ENCODE peak calls at places on chromosomes 7 and 10, in four cellular contexts. M is GM06990; I is CD8-positive, alpha-beta T cell; H is CD4-positive, alpha-beta T cell. W is an unnamed sample.

GRCh38 chr7:50479743-50480517 is 29.8 kb upstream of the FIGNL1 start:
- DNase-seq in I (no peak), H (no peak), M (no peak), W (no peak)

GRCh38 chr10:58919927-58920654 is 256.4 kb upstream of the PHYHIPL start:
- DNase-seq in I (no peak), H (no peak), M (no peak), W (no peak)

GRCh38 chr10:69768386-69768785 is 33.3 kb upstream of the COL13A1 start:
- DNase-seq in H (no peak), M (no peak), I (no peak), W (no peak)

GRCh38 chr7:16668049-16668858 is 22.3 kb downstream of the BZW2 start:
- DNase-seq in I (no peak), H (no peak), M (no peak), W (no peak)

GRCh38 chr7:39248693-39249090 is 271.0 kb downstream of the POU6F2 start:
- DNase-seq in I (no peak), H (no peak), M (no peak), W (no peak)

GRCh38 chr10:70499829-70500167 is 21.2 kb downstream of the PALD1 start:
- DNase-seq in M (no peak), I (no peak), H (no peak), W (no peak)

GRCh38 chr7:157875230-157876179 is 538.7 kb downstream of the DNAJB6 start:
- DNase-seq in I (peak), H (peak), M (no peak), W (no peak)

GRCh38 chr10:126349096-126349495 is 39.2 kb downstream of the ADAM12 start:
- DNase-seq in H (no peak), M (no peak), I (no peak), W (no peak)

GRCh38 chr10:117094856-117095255 is 43.2 kb downstream of the VAX1 start:
- DNase-seq in I (no peak), H (no peak), M (no peak), W (no peak)

GRCh38 chr10:24196426-24197039 is 12.4 kb upstream of the KIAA1217 start:
- DNase-seq in H (peak), M (peak), I (peak), W (peak)

GRCh38 chr10:102146971-102147428 is 5.2 kb upstream of the NOLC1 start:
- DNase-seq in M (no peak), H (no peak), I (no peak), W (no peak)

GRCh38 chr10:33010132-33011037 is 52.4 kb upstream of the ITGB1 start:
- DNase-seq in H (peak), I (peak), M (no peak), W (no peak)

GRCh38 chr7:106167439-106168136 is 55.5 kb upstream of the SYPL1 start:
- DNase-seq in M (no peak), I (no peak), H (no peak), W (no peak)

GRCh38 chr7:127667751-127668530 is 15.9 kb downstream of the SND1 start:
- DNase-seq in H (no peak), I (no peak), M (no peak), W (no peak)

GRCh38 chr7:87147500-87147899 is 4.8 kb upstream of the DMTF1 start:
- DNase-seq in H (no peak), M (no peak), I (no peak), W (no peak)

GRCh38 chr10:99730026-99730425 is 1.9 kb downstream of the COX15 start:
- DNase-seq in M (no peak), I (no peak), H (no peak), W (no peak)

DNA sequence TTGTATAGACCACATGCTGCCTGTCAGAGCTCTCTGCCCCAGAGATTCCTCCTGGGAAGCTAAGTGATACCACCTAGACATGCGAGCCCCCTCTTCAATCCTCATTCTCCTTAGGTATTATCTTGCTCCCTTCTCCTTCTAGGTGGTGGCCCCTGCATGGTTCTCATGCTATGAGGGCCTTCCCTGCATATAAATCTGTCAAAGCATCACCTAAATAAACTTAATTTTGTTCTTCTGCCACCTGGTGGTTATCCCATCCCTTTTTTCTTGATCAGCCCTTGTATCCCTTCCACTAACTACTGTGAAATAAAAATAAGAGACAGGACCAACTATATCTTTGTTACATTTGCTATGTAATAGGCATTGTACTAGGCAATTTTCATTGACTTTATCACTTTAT is 242.1 kb downstream of the CDC14C start:
- DNase-seq in I (no peak), M (no peak), H (no peak), W (no peak)
- TF ChIP-seq CTCF in I (no peak), M (peak), H (no peak), W (no peak)

DNA sequence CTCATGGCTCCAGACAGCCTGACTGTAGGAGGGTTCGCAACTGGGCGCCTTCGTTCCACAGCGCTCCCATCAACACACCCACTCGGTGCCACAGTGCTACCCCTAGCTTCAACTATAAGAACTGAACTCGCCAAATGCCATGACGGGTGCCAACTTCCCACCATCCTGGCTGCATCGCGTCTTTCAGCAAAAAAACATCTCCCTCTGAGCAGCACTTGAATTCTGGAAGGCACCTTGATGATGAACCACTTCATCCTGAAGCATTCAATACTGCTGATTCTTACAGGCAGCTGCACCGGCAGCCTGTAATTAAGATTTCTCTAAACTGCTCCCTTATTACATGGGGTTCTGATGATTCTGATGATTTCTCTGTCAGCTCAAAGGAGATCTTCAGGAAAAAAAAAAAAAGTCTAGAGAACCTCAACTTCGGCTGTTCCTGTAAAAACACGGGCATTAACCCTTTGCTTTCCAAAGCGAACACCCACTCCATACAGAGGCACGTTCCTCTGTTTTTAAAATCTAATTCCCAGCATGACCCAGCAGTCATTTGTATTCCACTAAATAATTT is 1.2 kb downstream of the CYTH3 start:
- DNase-seq in H (peak), M (no peak), I (peak), W (peak)
- TF ChIP-seq CTCF in H (no peak), M (peak), I (peak), W (no peak)

GRCh38 chr10:21257919-21258318 is 267.6 kb downstream of the SKIDA1 start:
- DNase-seq in M (no peak), H (no peak), I (no peak), W (no peak)
- TF ChIP-seq CTCF in M (no peak), H (no peak), I (no peak), W (no peak)

GRCh38 chr7:83751217-83751616 is 102.3 kb upstream of the SEMA3E start:
- DNase-seq in I (no peak), M (no peak), H (no peak), W (no peak)
- TF ChIP-seq CTCF in I (no peak), M (no peak), H (no peak), W (no peak)

GRCh38 chr10:94042001-94042813 is 48.5 kb downstream of the PLCE1 start:
- DNase-seq in H (no peak), M (no peak), I (no peak), W (no peak)

GRCh38 chr10:94042814-94043175 is 49.1 kb downstream of the PLCE1 start:
- DNase-seq in M (no peak), H (no peak), I (no peak), W (no peak)

GRCh38 chr10:94036664-94037033 is 42.9 kb downstream of the PLCE1 start:
- DNase-seq in M (no peak), I (no peak), H (no peak), W (no peak)

GRCh38 chr10:94035982-94036663 is 42.4 kb downstream of the PLCE1 start:
- DNase-seq in H (no peak), M (no peak), I (no peak), W (no peak)

DNA sequence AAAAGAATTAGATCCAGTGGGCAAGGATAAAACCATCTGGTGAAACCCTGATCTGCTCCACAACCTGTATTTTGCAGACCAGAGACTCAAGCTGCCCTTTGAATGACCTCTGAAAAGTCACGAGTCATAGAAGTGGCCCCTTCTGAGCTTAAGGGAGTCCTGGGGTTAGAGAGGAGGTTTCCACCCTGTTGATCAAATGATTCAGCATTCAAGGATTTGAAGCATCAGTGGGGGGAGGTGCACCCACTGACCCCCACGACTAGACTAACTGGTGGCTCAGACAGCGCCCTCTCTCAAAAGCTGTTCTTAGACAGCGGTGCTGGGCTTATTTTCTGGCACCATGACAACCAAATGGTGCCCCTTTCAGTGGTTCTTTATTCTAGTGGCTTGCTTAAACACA is 44.3 kb downstream of the PLCE1 start:
- DNase-seq in M (no peak), H (no peak), I (no peak), W (no peak)
- TF ChIP-seq CTCF in M (no peak), H (no peak), I (no peak), W (no peak)